ENCODE peak calls at places on chromosome 6, in six cellular contexts. H is astrocyte of the spinal cord, K is kidney epithelial cell, Q is AG04450, V is GM23338, D is LNCaP clone FGC. W is an unnamed sample.

GRCh38 chr6:32291549-32291948 is 67.7 kb upstream of the NOTCH4 start:
- DNase-seq in H (no peak), K (no peak), Q (no peak), V (no peak), D (no peak), W (no peak)

GRCh38 chr6:35096129-35096852 is 44.8 kb downstream of the TCP11 start:
- DNase-seq in H (peak), K (peak), Q (peak), V (no peak), D (peak), W (peak)

GRCh38 chr6:49540614-49541013 is 9.9 kb upstream of the C6orf141 start:
- DNase-seq in H (no peak), K (no peak), Q (no peak), V (no peak), D (no peak), W (no peak)

GRCh38 chr6:16064687-16065086 is 64.2 kb upstream of the MYLIP start:
- DNase-seq in H (no peak), K (no peak), Q (no peak), V (peak), D (no peak), W (no peak)

GRCh38 chr6:118776607-118777549 is 117.1 kb upstream of the ASF1A start:
- DNase-seq in H (peak), K (peak), Q (peak), V (peak), D (peak), W (peak)

GRCh38 chr6:136404007-136404406 is 114.4 kb upstream of the BCLAF1 start:
- DNase-seq in H (no peak), K (no peak), Q (no peak), V (no peak), D (no peak), W (no peak)

GRCh38 chr6:37897321-37897720 is 77.8 kb downstream of the ZFAND3 start:
- DNase-seq in H (peak), K (no peak), Q (no peak), V (peak), D (no peak), W (peak)

GRCh38 chr6:69917834-69918233 is 51.5 kb downstream of the COL19A1 start:
- DNase-seq in H (peak), K (peak), Q (no peak), V (peak), D (no peak), W (no peak)

GRCh38 chr6:30719356-30719755 is 796 bp upstream of the TUBB start:
- DNase-seq in H (no peak), K (no peak), Q (no peak), V (peak), D (no peak), W (no peak)

GRCh38 chr6:15131234-15132195 is 114.4 kb upstream of the JARID2 start:
- DNase-seq in H (no peak), K (peak), Q (no peak), V (no peak), D (no peak), W (no peak)

GRCh38 chr6:148218542-148219258 is 123.9 kb upstream of the SASH1 start:
- DNase-seq in H (no peak), K (no peak), Q (no peak), V (no peak), D (no peak), W (no peak)

GRCh38 chr6:26197736-26198625 is 110.8 kb downstream of the HFE start:
- DNase-seq in H (peak), K (no peak), Q (no peak), V (peak), D (no peak), W (no peak)

GRCh38 chr6:56906752-56907151 is 48.2 kb upstream of the BEND6 start:
- DNase-seq in H (no peak), K (no peak), Q (no peak), V (no peak), D (no peak), W (no peak)

GRCh38 chr6:146361367-146361924 is 182.2 kb upstream of the RAB32 start:
- DNase-seq in H (peak), K (no peak), Q (no peak), V (no peak), D (no peak), W (no peak)

GRCh38 chr6:72530152-72530551 is 91.7 kb upstream of the KCNQ5 start:
- DNase-seq in H (no peak), K (no peak), Q (no peak), V (no peak), D (no peak), W (no peak)

GRCh38 chr6:12436224-12436623 is 146.1 kb downstream of the EDN1 start:
- DNase-seq in H (no peak), K (no peak), Q (no peak), V (no peak), D (no peak), W (no peak)

GRCh38 chr6:124073820-124074587 is 270.3 kb downstream of the NKAIN2 start:
- DNase-seq in H (no peak), K (no peak), Q (no peak), V (peak), D (no peak), W (no peak)

DNA sequence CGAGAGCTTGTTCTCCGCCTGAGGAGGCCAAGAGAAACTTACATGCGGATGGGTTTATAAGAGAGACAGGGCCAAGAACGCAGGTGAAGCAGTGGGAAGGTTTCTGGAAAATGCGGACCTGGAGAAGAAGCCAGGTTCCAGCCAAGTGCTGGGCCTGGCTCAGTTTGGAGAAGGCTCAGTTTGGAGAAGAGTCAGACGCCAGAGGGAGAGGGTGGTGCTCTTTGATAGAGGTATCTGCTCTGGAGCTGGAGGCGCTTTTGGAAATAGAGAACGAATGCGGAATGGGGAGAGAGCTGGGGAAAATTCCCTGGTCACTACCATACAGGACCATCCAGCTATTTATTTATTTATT is 753 bp downstream of the RSPH9 start:
- DNase-seq in H (no peak), K (no peak), Q (no peak), V (no peak), D (no peak), W (no peak)
- TF ChIP-seq CTCF in H (no peak), K (no peak), Q (no peak), V (no peak), D (no peak), W (no peak)

GRCh38 chr6:18209539-18210197 is 54.4 kb downstream of the KDM1B start:
- DNase-seq in H (no peak), K (no peak), Q (no peak), V (no peak), D (peak), W (no peak)
- H3K4me3 ChIP-seq in H (no peak), K (no peak), Q (no peak), V (no peak), D (no peak), W (no peak)

DNA sequence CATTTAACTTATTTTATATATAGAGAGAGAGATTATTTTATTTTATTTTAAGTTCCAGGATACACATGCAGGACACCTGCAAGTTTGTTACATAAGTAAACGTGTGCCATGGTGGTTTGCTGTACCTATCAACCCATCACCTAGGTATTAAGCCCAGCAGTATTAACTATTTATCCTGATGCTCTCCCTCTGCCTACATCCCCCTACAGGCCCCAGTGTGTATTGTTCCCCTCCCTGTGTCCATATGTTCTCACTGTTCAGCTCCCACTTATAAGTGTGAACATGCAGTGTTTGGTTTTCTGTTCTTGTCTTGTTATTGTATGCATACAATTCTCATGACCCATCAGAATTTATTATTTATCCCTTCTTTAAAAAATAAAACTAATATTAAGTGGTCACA is 34.6 kb downstream of the FKBP1C start:
- DNase-seq in H (no peak), K (no peak), Q (no peak), V (peak), D (no peak), W (no peak)
- TF ChIP-seq CTCF in H (no peak), K (peak), Q (no peak), V (peak), D (no peak), W (no peak)

DNA sequence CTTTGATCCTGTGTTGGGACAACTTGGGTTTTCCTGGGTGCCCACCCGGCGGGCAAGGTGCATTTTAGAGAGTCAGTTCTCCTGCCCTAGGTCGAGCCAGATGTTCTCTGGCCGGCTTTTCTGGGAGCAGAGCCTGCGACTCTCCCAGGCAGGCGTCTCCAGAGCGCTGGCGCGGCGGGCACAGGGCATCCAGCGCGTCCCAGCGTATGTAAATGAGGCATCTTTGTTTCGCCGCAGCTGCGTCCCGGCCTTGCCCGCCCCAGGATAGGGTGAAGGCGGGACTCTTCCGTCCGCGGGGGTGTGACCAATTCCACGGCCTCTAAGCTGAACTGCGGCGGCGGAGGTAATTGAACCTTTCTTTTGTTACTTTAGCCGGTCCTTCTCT is 9.1 kb downstream of the GRIK2 start:
- DNase-seq in H (no peak), K (no peak), Q (no peak), V (peak), D (no peak), W (no peak)
- H3K4me3 ChIP-seq in H (peak), K (peak), Q (peak), V (peak), D (no peak), W (peak)

GRCh38 chr6:103672169-103672568 is 1187.5 kb downstream of the HACE1 start:
- DNase-seq in H (peak), K (no peak), Q (no peak), V (peak), D (no peak), W (peak)
- TF ChIP-seq CTCF in H (peak), K (peak), Q (no peak), V (peak), D (peak), W (no peak)

DNA sequence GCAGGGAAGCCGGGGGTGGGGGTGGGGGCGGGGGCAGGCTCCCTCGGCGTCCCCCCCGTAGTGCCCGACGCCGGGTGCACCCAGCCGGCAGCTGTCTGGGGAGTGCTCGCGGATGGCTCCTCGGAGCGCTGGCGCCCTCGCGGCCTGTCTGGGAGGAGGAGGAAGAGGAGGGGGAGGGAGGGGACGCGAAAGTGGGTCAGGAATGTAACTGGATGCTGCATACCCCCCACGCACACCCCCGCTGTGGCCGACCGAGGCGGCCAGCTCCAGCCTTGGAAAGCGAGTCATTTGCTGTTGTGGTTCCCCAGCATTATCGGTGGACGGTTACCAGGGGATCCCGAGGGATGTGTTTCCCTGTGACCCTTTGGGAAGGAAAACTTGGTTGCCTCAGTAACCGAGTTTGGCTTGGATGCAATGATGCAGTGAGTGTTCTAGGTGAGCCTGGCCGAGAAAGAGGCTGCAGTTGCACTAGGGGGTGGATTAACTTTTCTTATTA is 55.3 kb upstream of the RREB1 start:
- DNase-seq in H (peak), K (peak), Q (no peak), V (peak), D (no peak), W (peak)
- H3K4me3 ChIP-seq in H (peak), K (peak), Q (peak), V (peak), D (no peak), W (peak)

DNA sequence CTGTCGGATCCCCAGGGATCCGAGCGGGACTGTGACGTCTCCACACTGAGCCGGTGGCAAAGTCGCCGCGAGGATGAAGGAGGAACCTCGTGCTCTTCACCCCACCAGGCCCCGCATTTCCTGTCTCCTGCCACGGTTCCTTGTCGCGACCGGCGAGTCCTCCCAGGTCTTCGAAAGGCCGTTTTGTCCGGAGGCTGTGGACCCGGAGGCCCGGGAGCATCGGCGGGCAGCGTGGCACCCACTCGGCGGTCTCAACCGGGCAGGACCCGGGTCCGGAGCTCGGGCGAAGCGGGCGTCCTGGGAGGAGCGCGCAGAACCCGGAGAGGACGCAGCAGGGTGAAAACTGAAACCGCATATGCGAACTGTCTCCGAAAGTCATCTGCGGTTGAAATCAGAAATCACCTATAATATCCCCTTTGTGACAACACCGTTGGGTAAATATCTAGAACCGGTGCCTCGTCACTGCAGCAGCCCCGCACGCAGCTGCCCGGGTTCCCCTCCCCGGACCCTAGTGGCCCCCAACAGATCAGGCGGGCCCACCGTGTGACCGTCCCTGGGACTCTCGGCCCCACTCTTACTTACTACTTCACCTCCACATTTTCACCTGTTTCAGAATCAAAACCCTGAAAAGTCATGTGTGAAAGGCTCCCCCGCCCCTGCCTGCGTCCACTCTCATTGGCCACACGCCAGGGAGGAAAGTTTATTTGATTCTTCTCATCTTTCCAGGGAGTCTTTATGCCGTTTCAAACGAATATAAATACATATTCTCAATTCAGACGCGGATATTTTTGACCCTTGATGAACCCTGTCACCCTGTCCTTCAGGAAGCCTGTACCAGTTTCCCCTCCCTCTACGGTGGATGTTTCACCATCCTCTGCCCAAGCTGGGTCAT is 3.0 kb upstream of the ULBP2 start:
- DNase-seq in H (no peak), K (no peak), Q (no peak), V (no peak), D (no peak), W (no peak)
- TF ChIP-seq CTCF in H (no peak), K (no peak), Q (no peak), V (no peak), D (no peak), W (no peak)

GRCh38 chr6:167034056-167034455 is 34.9 kb downstream of the CEP43 start:
- DNase-seq in H (no peak), K (no peak), Q (no peak), V (no peak), D (no peak), W (no peak)
- H3K4me3 ChIP-seq in H (no peak), K (no peak), Q (no peak), V (no peak), D (no peak), W (no peak)

DNA sequence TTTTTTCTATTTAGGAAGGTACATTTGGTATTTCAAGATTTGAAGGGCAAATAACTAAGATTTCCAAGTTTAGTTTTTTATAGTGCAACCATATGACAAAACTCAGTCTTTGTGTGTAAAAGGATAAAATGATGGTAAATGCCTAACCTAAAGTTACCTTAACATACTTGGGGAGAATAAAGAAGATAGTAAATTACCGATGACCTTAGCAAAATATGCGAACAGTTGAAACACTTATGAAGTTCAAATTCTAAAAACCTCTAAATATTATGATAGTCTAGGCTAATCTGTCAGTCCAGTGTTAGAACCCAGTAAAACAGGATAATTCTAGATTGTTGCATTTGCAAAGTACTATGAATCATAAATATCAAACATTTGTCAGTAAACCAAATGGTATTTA is 127.5 kb downstream of the PTCHD4 start:
- DNase-seq in H (no peak), K (no peak), Q (no peak), V (no peak), D (no peak), W (no peak)
- TF ChIP-seq CTCF in H (no peak), K (no peak), Q (no peak), V (no peak), D (no peak), W (no peak)

GRCh38 chr6:89530982-89531381 is 98.0 kb downstream of the ANKRD6 start:
- DNase-seq in H (no peak), K (no peak), Q (no peak), V (no peak), D (no peak), W (no peak)
- H3K4me3 ChIP-seq in H (no peak), K (no peak), Q (no peak), V (no peak), D (no peak), W (no peak)

W was measured in astrocyte of the cerebellum.